ENCODE peak calls at places on chromosomes 6 and 20, in four cellular contexts. U is GM10248, V is Peyer's patch, L is stomach. C is an unnamed sample.

GRCh38 chr20:21096321-21097043 is 9.7 kb downstream of the LINC00237 start:
- DNase-seq in U (no peak), V (no peak), L (no peak), C (no peak)

GRCh38 chr20:48102076-48102787 is 317.0 kb upstream of the SULF2 start:
- DNase-seq in U (no peak), V (no peak), L (no peak), C (no peak)

GRCh38 chr20:56779452-56780143 is 150.5 kb downstream of the TFAP2C start:
- DNase-seq in U (no peak), V (no peak), L (no peak), C (no peak)

GRCh38 chr6:32046450-32047083 is 8.4 kb downstream of the CYP21A2 start:
- DNase-seq in U (no peak), V (no peak), L (no peak), C (no peak)

GRCh38 chr6:64330694-64331309 is 695.2 kb downstream of the PHF3 start:
- DNase-seq in U (no peak), V (peak), L (peak), C (no peak)

GRCh38 chr6:113318553-113318952 is 538.6 kb upstream of the MARCKS start:
- DNase-seq in U (no peak), V (no peak), L (no peak), C (no peak)

GRCh38 chr20:44016525-44016924 is 101.9 kb downstream of the TOX2 start:
- DNase-seq in U (no peak), V (no peak), L (no peak), C (no peak)

GRCh38 chr20:22887796-22888195 is 147.3 kb upstream of the SSTR4 start:
- DNase-seq in U (no peak), V (no peak), L (no peak), C (no peak)

GRCh38 chr6:125787791-125788190 is 3.0 kb upstream of the NCOA7 start:
- DNase-seq in U (no peak), V (no peak), L (peak), C (no peak)

GRCh38 chr6:116238083-116238482 is 15.8 kb downstream of the TSPYL4 start:
- DNase-seq in U (no peak), V (no peak), L (no peak), C (no peak)

GRCh38 chr6:36717871-36718540 is 20.4 kb downstream of the RAB44 start:
- DNase-seq in U (no peak), V (no peak), L (no peak), C (no peak)

GRCh38 chr6:49847014-49847413 is 19.3 kb downstream of the CRISP1 start:
- DNase-seq in U (no peak), V (no peak), L (no peak), C (no peak)

GRCh38 chr6:123529058-123529457 is 107.7 kb downstream of the TRDN start:
- DNase-seq in U (no peak), V (no peak), L (no peak), C (no peak)

GRCh38 chr6:167208819-167209576 is 51.2 kb upstream of the GPR31 start:
- DNase-seq in U (no peak), V (no peak), L (no peak), C (no peak)

GRCh38 chr6:150038202-150038830 is 13.0 kb upstream of the RAET1L start:
- DNase-seq in U (no peak), V (no peak), L (no peak), C (no peak)

GRCh38 chr20:32820000-32820697 is 395 bp downstream of the MAPRE1 start:
- DNase-seq in U (peak), V (no peak), L (no peak), C (peak)

GRCh38 chr6:31128093-31128676 is 7.9 kb upstream of the CDSN start:
- DNase-seq in U (peak), V (peak), L (peak), C (no peak)

GRCh38 chr6:143301204-143301603 is 149.3 kb downstream of the ADAT2 start:
- DNase-seq in U (no peak), V (no peak), L (no peak), C (no peak)

GRCh38 chr20:38473353-38473795 is 731 bp downstream of the RALGAPB start:
- DNase-seq in U (no peak), V (no peak), L (peak), C (no peak)

GRCh38 chr6:102229271-102229670 is 835.8 kb downstream of the GRIK2 start:
- DNase-seq in U (no peak), V (no peak), L (no peak), C (no peak)

GRCh38 chr6:79277109-79277508 is 42.6 kb upstream of the HMGN3 start:
- DNase-seq in U (no peak), V (no peak), L (no peak), C (no peak)

GRCh38 chr20:63500902-63501817 is 2.3 kb upstream of the EEF1A2 start:
- DNase-seq in U (no peak), V (no peak), L (no peak), C (no peak)

GRCh38 chr6:151191477-151191995 is 48.2 kb upstream of the AKAP12 start:
- DNase-seq in U (no peak), V (no peak), L (no peak), C (no peak)
- TF ChIP-seq CTCF in U (no peak), V (no peak), L (no peak), C (no peak)

DNA sequence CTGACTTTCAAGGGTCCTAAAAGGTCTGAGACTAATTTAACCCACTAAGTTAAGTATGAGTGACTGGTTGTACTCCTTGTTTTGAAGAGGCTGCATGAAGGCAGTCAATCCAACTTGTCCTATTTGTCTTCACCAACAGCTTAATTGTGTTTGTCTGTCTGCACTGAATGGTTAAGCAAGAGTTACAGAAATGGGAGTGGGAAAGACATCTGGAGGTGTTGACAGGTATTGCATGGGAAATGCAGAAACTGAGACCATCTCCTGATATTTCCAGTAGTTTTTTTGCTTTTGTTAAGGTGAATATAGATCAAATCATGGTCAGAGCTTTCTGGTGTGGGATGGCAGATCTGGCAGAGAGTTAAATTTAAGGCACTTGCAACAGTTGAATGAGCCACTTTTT is 6.5 kb downstream of the FUT9 start:
- DNase-seq in U (no peak), V (no peak), L (no peak), C (no peak)
- TF ChIP-seq CTCF in U (no peak), V (no peak), L (no peak), C (no peak)

DNA sequence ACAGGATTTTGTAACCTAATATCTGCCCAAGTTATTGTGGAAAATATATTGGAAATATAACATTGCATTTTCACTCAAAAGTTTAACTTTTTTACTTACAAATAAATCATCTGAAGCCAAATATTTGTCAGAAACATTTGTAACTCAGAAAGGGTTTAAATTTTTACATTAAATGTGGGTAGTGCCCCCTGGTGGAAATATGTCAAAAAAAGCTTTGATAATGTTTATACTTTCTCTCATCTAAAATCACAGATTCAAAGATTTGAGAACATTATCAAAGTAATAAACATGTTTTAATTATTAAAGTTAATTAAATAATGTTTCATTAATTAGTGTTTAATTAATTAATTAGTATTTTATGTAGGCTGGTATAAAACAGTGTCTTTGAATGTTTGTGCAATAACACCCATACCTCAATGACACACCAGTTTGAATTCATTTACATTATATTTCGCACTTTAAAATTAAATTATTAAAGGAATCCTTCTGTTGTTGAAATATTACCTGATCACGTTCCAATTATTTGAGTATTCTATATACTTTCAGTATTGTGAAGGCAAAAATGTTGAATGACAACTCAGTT is 320.1 kb upstream of the FKBP1C start:
- DNase-seq in U (no peak), V (no peak), L (no peak), C (no peak)
- TF ChIP-seq CTCF in U (peak), V (no peak), L (no peak), C (peak)

GRCh38 chr6:3885262-3886036 is 36.3 kb downstream of the FAM50B start:
- DNase-seq in U (no peak), V (no peak), L (no peak), C (no peak)
- TF ChIP-seq CTCF in U (no peak), V (peak), L (no peak), C (no peak)

GRCh38 chr6:20486641-20487040 is 47.6 kb upstream of the CDKAL1 start:
- DNase-seq in U (no peak), V (no peak), L (no peak), C (no peak)

GRCh38 chr6:20481281-20481680 is 53.0 kb upstream of the CDKAL1 start:
- DNase-seq in U (no peak), V (no peak), L (no peak), C (peak)

GRCh38 chr6:20487669-20488375 is 46.4 kb upstream of the CDKAL1 start:
- DNase-seq in U (no peak), V (no peak), L (no peak), C (no peak)

GRCh38 chr6:20479075-20479871 is 55.0 kb upstream of the CDKAL1 start:
- DNase-seq in U (no peak), V (no peak), L (no peak), C (peak)

DNA sequence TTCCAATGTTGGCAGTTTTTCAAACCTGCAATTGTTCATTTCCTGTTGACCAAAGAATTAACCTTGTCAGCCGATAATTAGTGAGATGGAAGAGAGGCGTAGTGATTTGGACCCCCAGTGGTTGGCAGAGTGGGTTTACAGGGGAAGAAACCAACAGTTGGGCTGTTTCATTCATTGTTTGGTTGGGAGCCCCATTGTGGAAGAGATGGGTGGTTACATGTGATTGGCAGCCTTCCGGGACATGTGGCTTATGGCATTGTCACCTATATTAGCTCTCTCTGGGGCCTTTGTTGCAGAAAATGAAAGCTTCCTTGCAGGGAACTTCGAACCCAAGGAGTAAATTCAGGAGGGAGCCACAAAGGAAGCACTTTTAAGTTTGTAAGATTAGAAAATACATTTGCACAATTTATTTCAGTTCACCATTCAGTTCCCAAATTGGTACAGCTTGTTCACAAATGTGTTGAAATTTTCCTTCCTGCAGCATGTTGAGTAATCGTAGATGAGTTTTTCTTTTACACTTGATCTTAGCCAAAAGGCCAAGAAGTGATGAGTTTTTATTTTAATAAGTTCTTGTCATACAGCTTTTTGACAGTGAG is 50.3 kb upstream of the CDKAL1 start:
- DNase-seq in U (no peak), V (no peak), L (no peak), C (no peak)
- TF ChIP-seq CTCF in U (no peak), V (no peak), L (no peak), C (no peak)